ENCODE peak calls at places on chromosomes 16 and 17, in five cellular contexts. One of them, this sample, is unnamed.

GRCh38 chr17:31715436-31715835 is 143.6 kb downstream of the COPRS start:
- DNase-seq in AG04450: no peak
- DNase-seq in stimulated activated naive B cell treated with anti-CD40 and anti-IgM and Interleukin-4, amounts not matched to agents 10 μg/mL and 1 μg/mL and 100 μg/mL, for 72 hours: no peak
- DNase-seq in cerebellum: no peak
- DNase-seq in DMS153: no peak
- DNase-seq in this sample: no peak

GRCh38 chr17:79214940-79215604 is 140.4 kb downstream of the ENGASE start:
- DNase-seq in AG04450: no peak
- DNase-seq in stimulated activated naive B cell treated with anti-CD40 and anti-IgM and Interleukin-4, amounts not matched to agents 10 μg/mL and 1 μg/mL and 100 μg/mL, for 72 hours: no peak
- DNase-seq in cerebellum: peak; percentile 70
- DNase-seq in DMS153: no peak
- DNase-seq in this sample: no peak

GRCh38 chr16:30063893-30064745 is 1.4 kb upstream of the ALDOA start:
- DNase-seq in cerebellum: peak; percentile 79
- DNase-seq in DMS153: peak; percentile 72
- DNase-seq in stimulated activated naive B cell treated with anti-CD40 and anti-IgM and Interleukin-4, amounts not matched to agents 10 μg/mL and 1 μg/mL and 100 μg/mL, for 72 hours: peak; percentile 67
- DNase-seq in AG04450: no peak
- DNase-seq in this sample: peak; percentile 46

GRCh38 chr16:67555795-67556212 is 6.5 kb upstream of the CTCF start:
- DNase-seq in cerebellum: no peak
- DNase-seq in stimulated activated naive B cell treated with anti-CD40 and anti-IgM and Interleukin-4, amounts not matched to agents 10 μg/mL and 1 μg/mL and 100 μg/mL, for 72 hours: no peak
- DNase-seq in DMS153: no peak
- DNase-seq in AG04450: no peak
- DNase-seq in this sample: no peak

GRCh38 chr17:77772461-77772897 is 186.0 kb upstream of the TNRC6C start:
- DNase-seq in cerebellum: no peak
- DNase-seq in DMS153: no peak
- DNase-seq in stimulated activated naive B cell treated with anti-CD40 and anti-IgM and Interleukin-4, amounts not matched to agents 10 μg/mL and 1 μg/mL and 100 μg/mL, for 72 hours: peak; percentile 34
- DNase-seq in AG04450: no peak
- DNase-seq in this sample: no peak

GRCh38 chr16:64751906-64752305 is 370.0 kb downstream of the CDH11 start:
- DNase-seq in AG04450: peak; percentile 68
- DNase-seq in DMS153: no peak
- DNase-seq in cerebellum: no peak
- DNase-seq in stimulated activated naive B cell treated with anti-CD40 and anti-IgM and Interleukin-4, amounts not matched to agents 10 μg/mL and 1 μg/mL and 100 μg/mL, for 72 hours: no peak
- DNase-seq in this sample: no peak

GRCh38 chr16:81940781-81941560 is 70.3 kb downstream of the SDR42E1 start:
- DNase-seq in AG04450: peak; percentile 2
- DNase-seq in stimulated activated naive B cell treated with anti-CD40 and anti-IgM and Interleukin-4, amounts not matched to agents 10 μg/mL and 1 μg/mL and 100 μg/mL, for 72 hours: no peak
- DNase-seq in cerebellum: peak; percentile 6
- DNase-seq in DMS153: peak; percentile 15
- DNase-seq in this sample: no peak

GRCh38 chr16:13517856-13518255 is 402.1 kb upstream of the ERCC4 start:
- DNase-seq in DMS153: no peak
- DNase-seq in cerebellum: no peak
- DNase-seq in stimulated activated naive B cell treated with anti-CD40 and anti-IgM and Interleukin-4, amounts not matched to agents 10 μg/mL and 1 μg/mL and 100 μg/mL, for 72 hours: no peak
- DNase-seq in AG04450: no peak
- DNase-seq in this sample: no peak

GRCh38 chr17:17523001-17523713 is 27.0 kb upstream of the RASD1 start:
- DNase-seq in stimulated activated naive B cell treated with anti-CD40 and anti-IgM and Interleukin-4, amounts not matched to agents 10 μg/mL and 1 μg/mL and 100 μg/mL, for 72 hours: no peak
- DNase-seq in AG04450: no peak
- DNase-seq in DMS153: peak; percentile 29
- DNase-seq in cerebellum: no peak
- DNase-seq in this sample: no peak

GRCh38 chr16:30699615-30700099 is 686 bp downstream of the SRCAP start:
- DNase-seq in AG04450: no peak
- DNase-seq in DMS153: no peak
- DNase-seq in stimulated activated naive B cell treated with anti-CD40 and anti-IgM and Interleukin-4, amounts not matched to agents 10 μg/mL and 1 μg/mL and 100 μg/mL, for 72 hours: no peak
- DNase-seq in cerebellum: no peak
- DNase-seq in this sample: no peak

GRCh38 chr17:18026408-18026776 is 12.6 kb downstream of the ATPAF2 start:
- DNase-seq in AG04450: no peak
- DNase-seq in cerebellum: no peak
- DNase-seq in stimulated activated naive B cell treated with anti-CD40 and anti-IgM and Interleukin-4, amounts not matched to agents 10 μg/mL and 1 μg/mL and 100 μg/mL, for 72 hours: no peak
- DNase-seq in DMS153: peak; percentile 37
- DNase-seq in this sample: no peak

GRCh38 chr16:2472885-2473284 is 1.8 kb downstream of the NTN3 start:
- DNase-seq in cerebellum: no peak
- DNase-seq in AG04450: no peak
- DNase-seq in DMS153: no peak
- DNase-seq in stimulated activated naive B cell treated with anti-CD40 and anti-IgM and Interleukin-4, amounts not matched to agents 10 μg/mL and 1 μg/mL and 100 μg/mL, for 72 hours: no peak
- DNase-seq in this sample: no peak

GRCh38 chr16:78815713-78816112 is 716.3 kb downstream of the WWOX start:
- DNase-seq in stimulated activated naive B cell treated with anti-CD40 and anti-IgM and Interleukin-4, amounts not matched to agents 10 μg/mL and 1 μg/mL and 100 μg/mL, for 72 hours: no peak
- DNase-seq in AG04450: no peak
- DNase-seq in cerebellum: no peak
- DNase-seq in DMS153: no peak
- DNase-seq in this sample: no peak

GRCh38 chr16:71837150-71837549 is 8.6 kb upstream of the ATXN1L start:
- DNase-seq in cerebellum: no peak
- DNase-seq in stimulated activated naive B cell treated with anti-CD40 and anti-IgM and Interleukin-4, amounts not matched to agents 10 μg/mL and 1 μg/mL and 100 μg/mL, for 72 hours: no peak
- DNase-seq in AG04450: no peak
- DNase-seq in DMS153: no peak
- DNase-seq in this sample: no peak

GRCh38 chr16:85492617-85492957 is 120.5 kb upstream of the GSE1 start:
- DNase-seq in stimulated activated naive B cell treated with anti-CD40 and anti-IgM and Interleukin-4, amounts not matched to agents 10 μg/mL and 1 μg/mL and 100 μg/mL, for 72 hours: peak; percentile 19
- DNase-seq in DMS153: no peak
- DNase-seq in AG04450: no peak
- DNase-seq in cerebellum: no peak
- DNase-seq in this sample: no peak

GRCh38 chr16:27321013-27321960 is 7.5 kb downstream of the IL4R start:
- DNase-seq in DMS153: no peak
- DNase-seq in stimulated activated naive B cell treated with anti-CD40 and anti-IgM and Interleukin-4, amounts not matched to agents 10 μg/mL and 1 μg/mL and 100 μg/mL, for 72 hours: no peak
- DNase-seq in cerebellum: no peak
- DNase-seq in AG04450: no peak
- DNase-seq in this sample: no peak

GRCh38 chr16:78240459-78241222 is 141.2 kb downstream of the WWOX start:
- DNase-seq in cerebellum: no peak
- DNase-seq in AG04450: no peak
- DNase-seq in stimulated activated naive B cell treated with anti-CD40 and anti-IgM and Interleukin-4, amounts not matched to agents 10 μg/mL and 1 μg/mL and 100 μg/mL, for 72 hours: no peak
- DNase-seq in DMS153: no peak
- DNase-seq in this sample: no peak

GRCh38 chr17:2436516-2436915 is 35.7 kb upstream of the MNT start:
- DNase-seq in DMS153: peak; percentile 69
- DNase-seq in cerebellum: no peak
- DNase-seq in stimulated activated naive B cell treated with anti-CD40 and anti-IgM and Interleukin-4, amounts not matched to agents 10 μg/mL and 1 μg/mL and 100 μg/mL, for 72 hours: no peak
- DNase-seq in AG04450: no peak
- DNase-seq in this sample: no peak

GRCh38 chr17:34285304-34285792 is at the start of gene CCL11:
- DNase-seq in cerebellum: no peak
- DNase-seq in AG04450: no peak
- DNase-seq in DMS153: no peak
- DNase-seq in stimulated activated naive B cell treated with anti-CD40 and anti-IgM and Interleukin-4, amounts not matched to agents 10 μg/mL and 1 μg/mL and 100 μg/mL, for 72 hours: no peak
- DNase-seq in this sample: no peak

GRCh38 chr17:49342575-49342936 is 19.5 kb downstream of the ZNF652 start:
- DNase-seq in cerebellum: no peak
- DNase-seq in stimulated activated naive B cell treated with anti-CD40 and anti-IgM and Interleukin-4, amounts not matched to agents 10 μg/mL and 1 μg/mL and 100 μg/mL, for 72 hours: no peak
- DNase-seq in AG04450: no peak
- DNase-seq in DMS153: no peak
- DNase-seq in this sample: no peak

GRCh38 chr17:9244066-9245052 is 223.0 kb downstream of the NTN1 start:
- DNase-seq in AG04450: peak; percentile 79
- DNase-seq in cerebellum: peak; percentile 32
- DNase-seq in stimulated activated naive B cell treated with anti-CD40 and anti-IgM and Interleukin-4, amounts not matched to agents 10 μg/mL and 1 μg/mL and 100 μg/mL, for 72 hours: no peak
- DNase-seq in DMS153: no peak
- DNase-seq in this sample: no peak

GRCh38 chr16:86343111-86343642 is 167.2 kb upstream of the FOXF1 start:
- DNase-seq in AG04450: peak; percentile 72
- DNase-seq in stimulated activated naive B cell treated with anti-CD40 and anti-IgM and Interleukin-4, amounts not matched to agents 10 μg/mL and 1 μg/mL and 100 μg/mL, for 72 hours: no peak
- DNase-seq in DMS153: no peak
- DNase-seq in cerebellum: no peak
- DNase-seq in this sample: no peak

GRCh38 chr17:51251010-51251409 is 8.8 kb downstream of the MBTD1 start:
- DNase-seq in AG04450: no peak
- DNase-seq in DMS153: no peak
- DNase-seq in stimulated activated naive B cell treated with anti-CD40 and anti-IgM and Interleukin-4, amounts not matched to agents 10 μg/mL and 1 μg/mL and 100 μg/mL, for 72 hours: no peak
- DNase-seq in cerebellum: no peak
- DNase-seq in this sample: no peak

GRCh38 chr16:57609541-57610401 is 18.7 kb upstream of the ADGRG1 start:
- DNase-seq in cerebellum: no peak
- DNase-seq in AG04450: no peak
- DNase-seq in stimulated activated naive B cell treated with anti-CD40 and anti-IgM and Interleukin-4, amounts not matched to agents 10 μg/mL and 1 μg/mL and 100 μg/mL, for 72 hours: peak; percentile 77
- DNase-seq in DMS153: peak; percentile 49
- DNase-seq in this sample: peak; percentile 90

GRCh38 chr17:965311-965989 is 14.1 kb downstream of the NXN start:
- DNase-seq in stimulated activated naive B cell treated with anti-CD40 and anti-IgM and Interleukin-4, amounts not matched to agents 10 μg/mL and 1 μg/mL and 100 μg/mL, for 72 hours: no peak
- DNase-seq in cerebellum: no peak
- DNase-seq in AG04450: no peak
- DNase-seq in DMS153: no peak
- DNase-seq in this sample: no peak